ENCODE peak calls at places on chromosomes 4 and X, in five cellular contexts. One of them, this sample, is unnamed.

GRCh38 chr4:63814171-63814964 is 594.9 kb downstream of the TECRL start:
- DNase-seq in progenitor cell of endocrine pancreas: no peak
- DNase-seq in activated CD8-positive, alpha-beta memory T cell treated with anti-CD3 and anti-CD28 coated beads, Interleukin-2, amount 10 ng/mL, durations not matched to agents 7 days and 5 days: no peak
- DNase-seq in LHCN-M2: no peak
- DNase-seq in nephron progenitor cell: no peak
- DNase-seq in this sample: no peak

GRCh38 chrX:18709833-18710232 is 2.4 kb downstream of the PPEF1 start:
- DNase-seq in progenitor cell of endocrine pancreas: no peak
- DNase-seq in activated CD8-positive, alpha-beta memory T cell treated with anti-CD3 and anti-CD28 coated beads, Interleukin-2, amount 10 ng/mL, durations not matched to agents 7 days and 5 days: no peak
- DNase-seq in LHCN-M2: no peak
- DNase-seq in nephron progenitor cell: no peak
- DNase-seq in this sample: no peak

GRCh38 chr4:11765849-11766453 is 337.3 kb upstream of the HS3ST1 start:
- DNase-seq in progenitor cell of endocrine pancreas: no peak
- DNase-seq in activated CD8-positive, alpha-beta memory T cell treated with anti-CD3 and anti-CD28 coated beads, Interleukin-2, amount 10 ng/mL, durations not matched to agents 7 days and 5 days: no peak
- DNase-seq in LHCN-M2: peak
- DNase-seq in nephron progenitor cell: peak
- DNase-seq in this sample: peak

GRCh38 chr4:164730705-164731393 is 23.1 kb upstream of the SMIM31 start:
- DNase-seq in progenitor cell of endocrine pancreas: no peak
- DNase-seq in activated CD8-positive, alpha-beta memory T cell treated with anti-CD3 and anti-CD28 coated beads, Interleukin-2, amount 10 ng/mL, durations not matched to agents 7 days and 5 days: no peak
- DNase-seq in LHCN-M2: no peak
- DNase-seq in nephron progenitor cell: no peak
- DNase-seq in this sample: no peak

GRCh38 chr4:40323866-40324265 is 11.3 kb upstream of the CHRNA9 start:
- DNase-seq in progenitor cell of endocrine pancreas: no peak
- DNase-seq in activated CD8-positive, alpha-beta memory T cell treated with anti-CD3 and anti-CD28 coated beads, Interleukin-2, amount 10 ng/mL, durations not matched to agents 7 days and 5 days: no peak
- DNase-seq in LHCN-M2: no peak
- DNase-seq in nephron progenitor cell: no peak
- DNase-seq in this sample: no peak

GRCh38 chr4:74055498-74055897 is 17.0 kb upstream of the CXCL3 start:
- DNase-seq in progenitor cell of endocrine pancreas: no peak
- DNase-seq in activated CD8-positive, alpha-beta memory T cell treated with anti-CD3 and anti-CD28 coated beads, Interleukin-2, amount 10 ng/mL, durations not matched to agents 7 days and 5 days: no peak
- DNase-seq in LHCN-M2: no peak
- DNase-seq in nephron progenitor cell: no peak
- DNase-seq in this sample: no peak

GRCh38 chrX:53188763-53189162 is 36.2 kb downstream of the KDM5C start:
- DNase-seq in progenitor cell of endocrine pancreas: no peak
- DNase-seq in activated CD8-positive, alpha-beta memory T cell treated with anti-CD3 and anti-CD28 coated beads, Interleukin-2, amount 10 ng/mL, durations not matched to agents 7 days and 5 days: peak
- DNase-seq in LHCN-M2: no peak
- DNase-seq in nephron progenitor cell: no peak
- DNase-seq in this sample: no peak

GRCh38 chrX:18291006-18291545 is 63.4 kb downstream of the SCML2 start:
- DNase-seq in progenitor cell of endocrine pancreas: no peak
- DNase-seq in activated CD8-positive, alpha-beta memory T cell treated with anti-CD3 and anti-CD28 coated beads, Interleukin-2, amount 10 ng/mL, durations not matched to agents 7 days and 5 days: no peak
- DNase-seq in LHCN-M2: peak
- DNase-seq in nephron progenitor cell: no peak
- DNase-seq in this sample: no peak

GRCh38 chr4:76526585-76526990 is 91.6 kb downstream of the SHROOM3 start:
- DNase-seq in progenitor cell of endocrine pancreas: no peak
- DNase-seq in activated CD8-positive, alpha-beta memory T cell treated with anti-CD3 and anti-CD28 coated beads, Interleukin-2, amount 10 ng/mL, durations not matched to agents 7 days and 5 days: no peak
- DNase-seq in LHCN-M2: no peak
- DNase-seq in nephron progenitor cell: no peak
- DNase-seq in this sample: no peak

GRCh38 chr4:152972821-152973613 is 36.9 kb downstream of the FHDC1 start:
- DNase-seq in progenitor cell of endocrine pancreas: no peak
- DNase-seq in activated CD8-positive, alpha-beta memory T cell treated with anti-CD3 and anti-CD28 coated beads, Interleukin-2, amount 10 ng/mL, durations not matched to agents 7 days and 5 days: no peak
- DNase-seq in LHCN-M2: peak
- DNase-seq in nephron progenitor cell: no peak
- DNase-seq in this sample: peak

GRCh38 chrX:20267924-20268701 is 1.4 kb upstream of the RPS6KA3 start:
- DNase-seq in progenitor cell of endocrine pancreas: peak
- DNase-seq in activated CD8-positive, alpha-beta memory T cell treated with anti-CD3 and anti-CD28 coated beads, Interleukin-2, amount 10 ng/mL, durations not matched to agents 7 days and 5 days: no peak
- DNase-seq in LHCN-M2: no peak
- DNase-seq in nephron progenitor cell: peak
- DNase-seq in this sample: no peak

GRCh38 chr4:38495481-38495880 is 168.5 kb upstream of the KLF3 start:
- DNase-seq in progenitor cell of endocrine pancreas: no peak
- DNase-seq in activated CD8-positive, alpha-beta memory T cell treated with anti-CD3 and anti-CD28 coated beads, Interleukin-2, amount 10 ng/mL, durations not matched to agents 7 days and 5 days: no peak
- DNase-seq in LHCN-M2: no peak
- DNase-seq in nephron progenitor cell: no peak
- DNase-seq in this sample: no peak

GRCh38 chrX:19344207-19344534 is 444 bp downstream of the PDHA1 start:
- DNase-seq in progenitor cell of endocrine pancreas: peak
- DNase-seq in activated CD8-positive, alpha-beta memory T cell treated with anti-CD3 and anti-CD28 coated beads, Interleukin-2, amount 10 ng/mL, durations not matched to agents 7 days and 5 days: no peak
- DNase-seq in LHCN-M2: no peak
- DNase-seq in nephron progenitor cell: no peak
- DNase-seq in this sample: no peak

GRCh38 chrX:123138473-123138872 is 45.6 kb upstream of the GRIA3 start:
- DNase-seq in progenitor cell of endocrine pancreas: no peak
- DNase-seq in activated CD8-positive, alpha-beta memory T cell treated with anti-CD3 and anti-CD28 coated beads, Interleukin-2, amount 10 ng/mL, durations not matched to agents 7 days and 5 days: no peak
- DNase-seq in LHCN-M2: no peak
- DNase-seq in nephron progenitor cell: no peak
- DNase-seq in this sample: peak

GRCh38 chr4:39046243-39046642 is 14.0 kb upstream of the TMEM156 start:
- DNase-seq in progenitor cell of endocrine pancreas: no peak
- DNase-seq in activated CD8-positive, alpha-beta memory T cell treated with anti-CD3 and anti-CD28 coated beads, Interleukin-2, amount 10 ng/mL, durations not matched to agents 7 days and 5 days: no peak
- DNase-seq in LHCN-M2: peak
- DNase-seq in nephron progenitor cell: no peak
- DNase-seq in this sample: peak

GRCh38 chr4:17260395-17260907 is 251.4 kb downstream of the QDPR start:
- DNase-seq in progenitor cell of endocrine pancreas: no peak
- DNase-seq in activated CD8-positive, alpha-beta memory T cell treated with anti-CD3 and anti-CD28 coated beads, Interleukin-2, amount 10 ng/mL, durations not matched to agents 7 days and 5 days: peak
- DNase-seq in LHCN-M2: no peak
- DNase-seq in nephron progenitor cell: no peak
- DNase-seq in this sample: no peak

GRCh38 chr4:155079866-155080265 is 128.6 kb upstream of the NPY2R start:
- DNase-seq in progenitor cell of endocrine pancreas: no peak
- DNase-seq in activated CD8-positive, alpha-beta memory T cell treated with anti-CD3 and anti-CD28 coated beads, Interleukin-2, amount 10 ng/mL, durations not matched to agents 7 days and 5 days: no peak
- DNase-seq in LHCN-M2: peak
- DNase-seq in nephron progenitor cell: no peak
- DNase-seq in this sample: peak

GRCh38 chr4:85701881-85702321 is 227.0 kb downstream of the ARHGAP24 start:
- DNase-seq in progenitor cell of endocrine pancreas: no peak
- DNase-seq in activated CD8-positive, alpha-beta memory T cell treated with anti-CD3 and anti-CD28 coated beads, Interleukin-2, amount 10 ng/mL, durations not matched to agents 7 days and 5 days: no peak
- DNase-seq in LHCN-M2: no peak
- DNase-seq in nephron progenitor cell: no peak
- DNase-seq in this sample: no peak

GRCh38 chr4:104205116-104205515 is 289.6 kb downstream of the CXXC4 start:
- DNase-seq in progenitor cell of endocrine pancreas: no peak
- DNase-seq in activated CD8-positive, alpha-beta memory T cell treated with anti-CD3 and anti-CD28 coated beads, Interleukin-2, amount 10 ng/mL, durations not matched to agents 7 days and 5 days: no peak
- DNase-seq in LHCN-M2: no peak
- DNase-seq in nephron progenitor cell: no peak
- DNase-seq in this sample: no peak

GRCh38 chrX:117641913-117642656 is 474.5 kb downstream of the KLHL13 start:
- DNase-seq in progenitor cell of endocrine pancreas: no peak
- DNase-seq in activated CD8-positive, alpha-beta memory T cell treated with anti-CD3 and anti-CD28 coated beads, Interleukin-2, amount 10 ng/mL, durations not matched to agents 7 days and 5 days: no peak
- DNase-seq in LHCN-M2: no peak
- DNase-seq in nephron progenitor cell: no peak
- DNase-seq in this sample: no peak